ENCODE peak calls at places on chromosome 4, in eight cellular contexts. One of them, this sample, is unnamed.

GRCh38 chr4:174259580-174259979 is 23.9 kb downstream of the FBXO8 start:
- DNase-seq in osteocyte: no peak
- DNase-seq in brain pericyte: no peak
- DNase-seq in AG08396: no peak
- DNase-seq in ELR: no peak
- DNase-seq in NCI-H2171 treated with DMSO at 0.1 percent for 48 hours: no peak
- DNase-seq in hippocampal formation: no peak
- DNase-seq in NCI-H1105: no peak
- DNase-seq in this sample: no peak

GRCh38 chr4:169263791-169264392 is 6.9 kb downstream of the SH3RF1 start:
- DNase-seq in osteocyte: no peak
- DNase-seq in brain pericyte: no peak
- DNase-seq in AG08396: no peak
- DNase-seq in ELR: no peak
- DNase-seq in NCI-H2171 treated with DMSO at 0.1 percent for 48 hours: no peak
- DNase-seq in hippocampal formation: no peak
- DNase-seq in NCI-H1105: no peak
- DNase-seq in this sample: no peak

GRCh38 chr4:83561381-83561780 is 25.5 kb downstream of the GPAT3 start:
- DNase-seq in osteocyte: no peak
- DNase-seq in brain pericyte: peak
- DNase-seq in AG08396: peak
- DNase-seq in ELR: peak
- DNase-seq in NCI-H2171 treated with DMSO at 0.1 percent for 48 hours: no peak
- DNase-seq in hippocampal formation: no peak
- DNase-seq in NCI-H1105: no peak
- DNase-seq in this sample: peak

GRCh38 chr4:158814636-158815035 is 45.8 kb downstream of the FNIP2 start:
- DNase-seq in osteocyte: no peak
- DNase-seq in brain pericyte: no peak
- DNase-seq in AG08396: no peak
- DNase-seq in ELR: peak
- DNase-seq in NCI-H2171 treated with DMSO at 0.1 percent for 48 hours: no peak
- DNase-seq in hippocampal formation: no peak
- DNase-seq in NCI-H1105: no peak
- DNase-seq in this sample: no peak

GRCh38 chr4:2792711-2793577 is at the start of gene SH3BP2:
- DNase-seq in osteocyte: peak
- DNase-seq in brain pericyte: no peak
- DNase-seq in AG08396: peak
- DNase-seq in ELR: peak
- DNase-seq in NCI-H2171 treated with DMSO at 0.1 percent for 48 hours: no peak
- DNase-seq in hippocampal formation: peak
- DNase-seq in NCI-H1105: peak
- DNase-seq in this sample: peak

GRCh38 chr4:7372673-7373072 is 62.1 kb downstream of the PSAPL1 start:
- DNase-seq in osteocyte: no peak
- DNase-seq in brain pericyte: no peak
- DNase-seq in AG08396: no peak
- DNase-seq in ELR: no peak
- DNase-seq in NCI-H2171 treated with DMSO at 0.1 percent for 48 hours: no peak
- DNase-seq in hippocampal formation: no peak
- DNase-seq in NCI-H1105: no peak
- DNase-seq in this sample: no peak

GRCh38 chr4:160142579-160142978 is 1039.7 kb downstream of the RAPGEF2 start:
- DNase-seq in osteocyte: no peak
- DNase-seq in brain pericyte: no peak
- DNase-seq in AG08396: no peak
- DNase-seq in ELR: no peak
- DNase-seq in NCI-H2171 treated with DMSO at 0.1 percent for 48 hours: no peak
- DNase-seq in hippocampal formation: no peak
- DNase-seq in NCI-H1105: no peak
- DNase-seq in this sample: no peak

GRCh38 chr4:166421556-166422156 is 548.6 kb downstream of the TLL1 start:
- DNase-seq in osteocyte: no peak
- DNase-seq in brain pericyte: peak
- DNase-seq in AG08396: no peak
- DNase-seq in ELR: peak
- DNase-seq in NCI-H2171 treated with DMSO at 0.1 percent for 48 hours: no peak
- DNase-seq in hippocampal formation: no peak
- DNase-seq in NCI-H1105: no peak
- DNase-seq in this sample: peak

This sample was measured in PC-3.